ENCODE peak calls at places on chromosomes 12 and 14, in six cellular contexts. One of them, this sample, is unnamed.
A peak's percentile ranks its signal among the peaks of the same experiment; 100 is the strongest.

GRCh38 chr14:89435527-89436273 is 18.7 kb upstream of the FOXN3 start:
- DNase-seq in NB4: no peak
- DNase-seq in T-cell: no peak
- DNase-seq in Calu3: no peak
- DNase-seq in NCI-H510A: no peak
- DNase-seq in NCI-H774: no peak
- DNase-seq in this sample: no peak

GRCh38 chr14:89359477-89360222 is 57.4 kb downstream of the FOXN3 start:
- DNase-seq in NB4: no peak
- DNase-seq in T-cell: no peak
- DNase-seq in Calu3: no peak
- DNase-seq in NCI-H510A: no peak
- DNase-seq in NCI-H774: no peak
- DNase-seq in this sample: no peak

GRCh38 chr12:47356129-47356622 is 276.4 kb upstream of the AMIGO2 start:
- DNase-seq in NB4: peak; percentile 43
- DNase-seq in T-cell: no peak
- DNase-seq in Calu3: no peak
- DNase-seq in NCI-H510A: no peak
- DNase-seq in NCI-H774: no peak
- DNase-seq in this sample: no peak

GRCh38 chr14:70359076-70359424 is 433 bp downstream of the COX16 start:
- DNase-seq in NB4: no peak
- DNase-seq in T-cell: no peak
- DNase-seq in Calu3: no peak
- DNase-seq in NCI-H510A: no peak
- DNase-seq in NCI-H774: no peak
- DNase-seq in this sample: no peak

GRCh38 chr14:31371651-31372050 is 48.7 kb downstream of the HEATR5A start:
- DNase-seq in NB4: peak; percentile 70
- DNase-seq in T-cell: no peak
- DNase-seq in Calu3: no peak
- DNase-seq in NCI-H510A: no peak
- DNase-seq in NCI-H774: no peak
- DNase-seq in this sample: no peak

GRCh38 chr14:34604990-34605389 is 25.0 kb downstream of the SNX6 start:
- DNase-seq in NB4: no peak
- DNase-seq in T-cell: no peak
- DNase-seq in Calu3: no peak
- DNase-seq in NCI-H510A: no peak
- DNase-seq in NCI-H774: no peak
- DNase-seq in this sample: no peak

GRCh38 chr14:81772391-81772790 is 238.7 kb upstream of the SEL1L start:
- DNase-seq in NB4: peak; percentile 70
- DNase-seq in T-cell: no peak
- DNase-seq in Calu3: no peak
- DNase-seq in NCI-H510A: no peak
- DNase-seq in NCI-H774: no peak
- DNase-seq in this sample: no peak

GRCh38 chr12:132131229-132131628 is 12.9 kb downstream of the DDX51 start:
- DNase-seq in NB4: no peak
- DNase-seq in T-cell: no peak
- DNase-seq in Calu3: no peak
- DNase-seq in NCI-H510A: no peak
- DNase-seq in NCI-H774: no peak
- DNase-seq in this sample: no peak

This sample was measured in activated CD8-positive, alpha-beta memory T cell treated with anti-CD3 and anti-CD28 coated beads for 1 hour.